ENCODE peak calls at places on chromosomes 6 and 20, in nine cellular contexts. C is esophagus squamous epithelium, Z is transverse colon, A is GM12865, L is tibial artery, S is AG09309, M is cardiac muscle cell, W is AG04450, O is pancreas. B is an unnamed sample.

GRCh38 chr6:17705428-17705777 is 1.3 kb downstream of the NUP153 start:
- DNase-seq in C (no peak), Z (peak), A (peak), L (peak), S (no peak), M (peak), W (peak), O (no peak), B (peak)

GRCh38 chr20:32626859-32627636 is 41.9 kb upstream of the NOL4L start:
- DNase-seq in C (no peak), Z (peak), A (no peak), L (no peak), S (no peak), M (no peak), W (no peak), O (peak), B (peak)

GRCh38 chr6:34663887-34664269 is 32.7 kb downstream of the ILRUN start:
- DNase-seq in C (no peak), Z (no peak), A (no peak), L (no peak), S (no peak), M (no peak), W (no peak), O (no peak), B (no peak)

GRCh38 chr6:132354517-132355167 is 46.6 kb downstream of the MOXD1 start:
- DNase-seq in C (peak), Z (peak), A (peak), L (peak), S (no peak), M (no peak), W (no peak), O (no peak), B (no peak)

GRCh38 chr6:151675746-151676459 is 131.6 kb upstream of the ESR1 start:
- DNase-seq in C (no peak), Z (peak), A (peak), L (no peak), S (no peak), M (peak), W (no peak), O (peak), B (peak)

GRCh38 chr20:52190437-52191131 is 995 bp downstream of the ZFP64 start:
- DNase-seq in C (no peak), Z (peak), A (peak), L (peak), S (no peak), M (peak), W (no peak), O (no peak), B (peak)

GRCh38 chr20:35984382-35984781 is 16.0 kb downstream of the CNBD2 start:
- DNase-seq in C (no peak), Z (no peak), A (no peak), L (no peak), S (no peak), M (no peak), W (no peak), O (no peak), B (no peak)

GRCh38 chr20:7031222-7031621 is 263.7 kb downstream of the BMP2 start:
- DNase-seq in C (no peak), Z (no peak), A (no peak), L (no peak), S (no peak), M (no peak), W (no peak), O (no peak), B (no peak)

GRCh38 chr20:43220612-43221011 is 30.9 kb upstream of the PTPRT start:
- DNase-seq in C (no peak), Z (no peak), A (no peak), L (no peak), S (no peak), M (no peak), W (no peak), O (no peak), B (no peak)

GRCh38 chr20:47044938-47045337 is 150.3 kb downstream of the EYA2 start:
- DNase-seq in C (no peak), Z (no peak), A (no peak), L (no peak), S (no peak), M (no peak), W (no peak), O (no peak), B (no peak)

GRCh38 chr6:83270971-83271714 is 78.0 kb downstream of the RWDD2A start:
- DNase-seq in C (no peak), Z (no peak), A (no peak), L (no peak), S (peak), M (no peak), W (peak), O (no peak), B (no peak)

GRCh38 chr6:92840246-92840930 is 579.0 kb downstream of the EPHA7 start:
- DNase-seq in C (no peak), Z (no peak), A (no peak), L (no peak), S (no peak), M (no peak), W (no peak), O (no peak), B (no peak)

GRCh38 chr6:134247271-134247833 is 70.6 kb downstream of the SGK1 start:
- DNase-seq in C (no peak), Z (peak), A (peak), L (no peak), S (no peak), M (no peak), W (no peak), O (no peak), B (no peak)

GRCh38 chr6:18122128-18123093 is at the start of gene NHLRC1:
- DNase-seq in C (peak), Z (peak), A (peak), L (peak), S (peak), M (peak), W (peak), O (peak), B (peak)

GRCh38 chr6:2712102-2712501 is 38.6 kb downstream of the MYLK4 start:
- DNase-seq in C (no peak), Z (no peak), A (no peak), L (no peak), S (no peak), M (no peak), W (no peak), O (no peak), B (no peak)

GRCh38 chr6:141677598-141678211 is 455.0 kb upstream of the GJE1 start:
- DNase-seq in C (no peak), Z (no peak), A (peak), L (no peak), S (no peak), M (peak), W (no peak), O (no peak), B (no peak)

GRCh38 chr20:62368303-62368628 is 1.2 kb upstream of the LAMA5 start:
- DNase-seq in C (no peak), Z (no peak), A (no peak), L (no peak), S (no peak), M (no peak), W (no peak), O (no peak), B (no peak)
- H3K4me3 ChIP-seq in C (peak), Z (peak), A (no peak), L (peak), S (no peak), M (peak), W (peak), O (no peak), B (no peak)

GRCh38 chr20:10077081-10077471 is 42.3 kb downstream of the ANKEF1 start:
- DNase-seq in C (no peak), Z (peak), A (peak), L (no peak), S (no peak), M (no peak), W (no peak), O (peak), B (no peak)
- TF ChIP-seq CTCF in C (no peak), Z (no peak), A (peak), L (no peak), S (peak), M (peak), W (peak), O (no peak), B (no peak)

DNA sequence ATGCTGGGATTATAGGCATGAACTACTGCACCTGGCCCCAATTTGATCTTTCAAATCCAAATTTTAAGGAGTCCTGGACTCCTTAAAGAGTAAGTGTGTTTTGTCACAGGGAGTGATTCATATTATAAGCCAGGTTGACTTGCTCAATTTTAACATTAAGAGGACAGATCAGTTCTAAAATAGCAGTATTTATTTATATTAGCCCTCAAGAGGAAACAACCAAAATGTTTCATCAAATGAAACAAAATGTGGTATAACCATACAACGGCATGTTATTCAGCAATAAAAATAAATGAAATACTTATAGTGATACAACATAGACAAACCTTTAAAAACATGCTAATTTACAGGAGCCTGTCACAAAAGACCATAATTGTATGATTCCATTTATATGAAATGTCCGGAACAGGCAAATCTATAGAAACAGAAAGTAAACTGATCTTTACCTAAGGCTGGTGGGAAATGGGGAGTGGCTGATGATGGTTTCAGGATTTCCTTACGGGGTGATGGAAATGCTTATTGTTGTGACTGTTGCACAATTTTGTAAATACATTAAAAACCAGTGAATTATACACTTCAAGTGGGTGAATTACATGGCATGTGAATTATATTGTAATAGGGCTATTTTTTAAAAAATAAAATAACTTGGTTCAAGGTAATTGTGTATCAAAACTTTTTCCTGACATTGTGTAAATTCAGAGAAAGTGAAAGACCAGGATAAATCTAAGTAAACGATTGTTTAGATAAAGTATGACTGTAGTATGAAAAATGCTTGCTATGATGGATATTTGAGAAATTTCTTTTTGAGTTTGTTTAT is 637.3 kb downstream of the MMUT start:
- DNase-seq in C (no peak), Z (no peak), A (no peak), L (no peak), S (no peak), M (no peak), W (no peak), O (no peak), B (no peak)
- H3K4me3 ChIP-seq in C (no peak), Z (no peak), A (no peak), L (no peak), S (peak), M (no peak), W (peak), O (no peak), B (no peak)

GRCh38 chr6:109008951-109009760 is 85.5 kb downstream of the SESN1 start:
- DNase-seq in C (peak), Z (peak), A (peak), L (peak), S (peak), M (peak), W (peak), O (peak), B (peak)
- TF ChIP-seq CTCF in C (peak), Z (peak), A (no peak), L (peak), S (no peak), M (no peak), W (no peak), O (peak), B (no peak)

GRCh38 chr6:148814082-148814790 is 67.4 kb downstream of the UST start:
- DNase-seq in C (no peak), Z (no peak), A (no peak), L (no peak), S (no peak), M (no peak), W (no peak), O (no peak), B (no peak)

GRCh38 chr6:148816117-148816516 is 69.3 kb downstream of the UST start:
- DNase-seq in C (no peak), Z (no peak), A (no peak), L (no peak), S (no peak), M (no peak), W (no peak), O (no peak), B (no peak)

GRCh38 chr6:148811472-148811871 is 64.6 kb downstream of the UST start:
- DNase-seq in C (no peak), Z (no peak), A (no peak), L (no peak), S (no peak), M (no peak), W (no peak), O (no peak), B (no peak)

GRCh38 chr6:148817689-148818088 is 70.9 kb downstream of the UST start:
- DNase-seq in C (no peak), Z (no peak), A (no peak), L (no peak), S (no peak), M (no peak), W (no peak), O (no peak), B (no peak)

GRCh38 chr6:148814869-148815268 is 68.0 kb downstream of the UST start:
- DNase-seq in C (no peak), Z (no peak), A (no peak), L (no peak), S (no peak), M (no peak), W (no peak), O (no peak), B (no peak)
- H3K4me3 ChIP-seq in C (no peak), Z (no peak), A (no peak), L (no peak), S (no peak), M (no peak), W (no peak), O (no peak), B (no peak)

GRCh38 chr20:17611540-17612286 is 41.8 kb downstream of the DSTN start:
- DNase-seq in C (no peak), Z (peak), A (no peak), L (peak), S (no peak), M (peak), W (no peak), O (peak), B (no peak)
- TF ChIP-seq CTCF in C (no peak), Z (peak), A (no peak), L (peak), S (peak), M (peak), W (peak), O (no peak), B (peak)

GRCh38 chr20:609371-609964 is 641 bp downstream of the TCF15 start:
- DNase-seq in C (no peak), Z (no peak), A (no peak), L (no peak), S (no peak), M (no peak), W (no peak), O (no peak), B (no peak)
- H3K4me3 ChIP-seq in C (peak), Z (no peak), A (no peak), L (peak), S (no peak), M (peak), W (no peak), O (no peak), B (no peak)

B was measured in thyroid gland.